ENCODE peak calls at places on chromosomes 3 and 15, in five cellular contexts. R, X, L, J and Z are unnamed samples.

GRCh38 chr3:77081240-77081661 is 41.4 kb downstream of the ROBO2 start:
- DNase-seq in R (no peak), X (peak), L (peak), J (peak), Z (no peak)

GRCh38 chr15:88618686-88619085 is 2.5 kb upstream of the AEN start:
- DNase-seq in R (no peak), X (no peak), L (no peak), J (no peak), Z (no peak)

GRCh38 chr3:152243301-152243711 is 25.4 kb upstream of the MBNL1 start:
- DNase-seq in R (no peak), X (no peak), L (no peak), J (no peak), Z (no peak)

GRCh38 chr3:119579366-119580147 is at the start of gene ADPRH:
- DNase-seq in R (peak), X (peak), L (peak), J (peak), Z (peak)

GRCh38 chr15:29913528-29914135 is 91.4 kb upstream of the TJP1 start:
- DNase-seq in R (no peak), X (peak), L (no peak), J (peak), Z (no peak)

GRCh38 chr3:14587733-14588360 is 47.7 kb upstream of the GRIP2 start:
- DNase-seq in R (no peak), X (peak), L (no peak), J (peak), Z (no peak)

GRCh38 chr3:67453628-67454027 is 200.8 kb downstream of the SUCLG2 start:
- DNase-seq in R (no peak), X (no peak), L (no peak), J (no peak), Z (no peak)

GRCh38 chr3:160003520-160004128 is 15.0 kb downstream of the IL12A start:
- DNase-seq in R (peak), X (peak), L (peak), J (peak), Z (no peak)

GRCh38 chr3:186286114-186286513 is 75.9 kb downstream of the DGKG start:
- DNase-seq in R (no peak), X (peak), L (no peak), J (peak), Z (no peak)

GRCh38 chr3:106208266-106208665 is 339.5 kb upstream of the CBLB start:
- DNase-seq in R (no peak), X (no peak), L (no peak), J (no peak), Z (no peak)

GRCh38 chr3:126847061-126847460 is 135.9 kb upstream of the PLXNA1 start:
- DNase-seq in R (no peak), X (no peak), L (no peak), J (no peak), Z (no peak)

GRCh38 chr15:34336947-34337556 is 529 bp downstream of the SLC12A6 start:
- DNase-seq in R (no peak), X (no peak), L (no peak), J (no peak), Z (no peak)

GRCh38 chr3:185172086-185173049 is 19.5 kb upstream of the C3orf70 start:
- DNase-seq in R (no peak), X (no peak), L (no peak), J (no peak), Z (no peak)

GRCh38 chr3:30282052-30282708 is 324.2 kb upstream of the TGFBR2 start:
- DNase-seq in R (no peak), X (peak), L (no peak), J (peak), Z (no peak)

GRCh38 chr3:122247087-122247824 is 63.8 kb downstream of the CASR start:
- DNase-seq in R (no peak), X (no peak), L (no peak), J (no peak), Z (no peak)

GRCh38 chr15:100740105-100740504 is 137.7 kb downstream of the ASB7 start:
- DNase-seq in R (no peak), X (no peak), L (no peak), J (peak), Z (no peak)

GRCh38 chr3:74426571-74426970 is 187.9 kb downstream of the CNTN3 start:
- DNase-seq in R (no peak), X (peak), L (no peak), J (peak), Z (no peak)

GRCh38 chr15:60673918-60674558 is 195.1 kb upstream of the ICE2 start:
- DNase-seq in R (no peak), X (peak), L (no peak), J (peak), Z (no peak)

GRCh38 chr3:32045091-32045964 is 61.1 kb upstream of the GPD1L start:
- DNase-seq in R (peak), X (no peak), L (peak), J (peak), Z (no peak)

GRCh38 chr3:21913791-21914190 is 162.8 kb upstream of the ZNF385D start:
- DNase-seq in R (no peak), X (peak), L (no peak), J (peak), Z (no peak)

GRCh38 chr3:170602556-170602955 is 16.7 kb upstream of the SLC7A14 start:
- DNase-seq in R (no peak), X (no peak), L (no peak), J (no peak), Z (no peak)

GRCh38 chr15:31262901-31263671 is 63.5 kb upstream of the KLF13 start:
- DNase-seq in R (peak), X (no peak), L (no peak), J (peak), Z (no peak)

GRCh38 chr3:10556312-10556711 is 50.9 kb upstream of the ATP2B2 start:
- DNase-seq in R (no peak), X (no peak), L (no peak), J (no peak), Z (no peak)

GRCh38 chr3:179266701-179267211 is 15.8 kb upstream of the KCNMB3 start:
- DNase-seq in R (no peak), X (no peak), L (no peak), J (no peak), Z (no peak)